ENCODE peak calls at places on chromosome 14, in eight cellular contexts. Z is PC-3, N is endothelial cell of umbilical vein, I is astrocyte, H is fibroblast of lung, C is A549, M is GM23248, P is HCT116. E is an unnamed sample.

GRCh38 chr14:36293824-36294223 is 26.6 kb downstream of the MBIP start:
- DNase-seq in C (no peak), H (peak), Z (no peak), N (no peak), M (peak), I (peak), P (no peak), E (peak)

GRCh38 chr14:97485172-97485571 is 688.0 kb downstream of the VRK1 start:
- DNase-seq in Z (no peak), N (no peak), I (no peak), H (no peak), M (no peak), C (no peak), P (no peak), E (no peak)

GRCh38 chr14:35046751-35047536 is 872 bp downstream of the FAM177A1 start:
- DNase-seq in N (peak), H (peak), Z (peak), M (peak), C (peak), P (no peak), I (peak), E (peak)

GRCh38 chr14:77116194-77116817 is 18.2 kb downstream of the CIPC start:
- DNase-seq in H (no peak), I (no peak), M (no peak), P (no peak), N (no peak), C (no peak), Z (no peak), E (no peak)

GRCh38 chr14:31080060-31080459 is 53.9 kb upstream of the STRN3 start:
- DNase-seq in M (no peak), Z (peak), H (peak), I (peak), N (no peak), P (no peak), C (no peak), E (no peak)

GRCh38 chr14:56118611-56119181 is 485 bp downstream of the PELI2 start:
- DNase-seq in N (peak), C (no peak), Z (no peak), H (no peak), I (no peak), P (no peak), M (peak), E (peak)

GRCh38 chr14:102275866-102276265 is 29.1 kb downstream of the MOK start:
- DNase-seq in C (no peak), M (no peak), Z (peak), I (no peak), H (peak), N (no peak), P (no peak), E (no peak)

GRCh38 chr14:104316121-104316722 is 177.8 kb downstream of the KIF26A start:
- DNase-seq in M (no peak), P (no peak), H (no peak), N (no peak), Z (no peak), C (no peak), I (no peak), E (no peak)

GRCh38 chr14:61561657-61562276 is 133.5 kb upstream of the HIF1A start:
- DNase-seq in C (peak), P (peak), M (peak), I (peak), H (peak), N (peak), Z (peak), E (peak)

GRCh38 chr14:85575617-85575898 is 45.6 kb downstream of the FLRT2 start:
- DNase-seq in M (no peak), H (no peak), C (no peak), N (no peak), P (no peak), I (no peak), Z (no peak), E (no peak)

GRCh38 chr14:85574849-85575616 is 45.1 kb downstream of the FLRT2 start:
- DNase-seq in Z (no peak), P (no peak), C (no peak), M (no peak), H (no peak), N (no peak), I (no peak), E (no peak)

GRCh38 chr14:85572021-85572420 is 42.1 kb downstream of the FLRT2 start:
- DNase-seq in P (no peak), Z (no peak), C (no peak), N (peak), M (no peak), I (peak), H (peak), E (no peak)

GRCh38 chr14:85572845-85573244 is 42.9 kb downstream of the FLRT2 start:
- DNase-seq in H (peak), P (no peak), I (peak), C (peak), M (peak), Z (peak), N (peak), E (no peak)

DNA sequence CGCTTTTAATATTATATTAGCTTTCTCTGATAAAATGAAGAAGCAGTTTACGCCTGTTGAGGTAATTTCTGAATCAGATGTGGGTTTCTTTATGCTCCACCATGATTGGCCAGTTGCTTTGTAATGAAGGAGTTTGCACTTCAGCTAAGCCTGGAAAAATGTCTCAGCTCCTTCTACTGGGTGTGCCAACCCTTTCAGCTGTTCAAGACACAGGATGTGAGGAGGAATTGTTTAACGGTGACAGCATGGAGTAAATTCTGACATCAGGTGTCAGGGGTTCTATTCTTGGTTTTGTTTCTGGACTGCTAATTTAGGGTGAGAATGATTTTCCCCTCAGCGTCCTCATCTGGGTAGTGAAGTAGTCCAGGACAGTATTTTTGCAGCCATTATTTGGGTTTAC is 43.5 kb downstream of the FLRT2 start:
- DNase-seq in N (no peak), I (peak), C (no peak), H (peak), M (peak), Z (no peak), P (no peak), E (no peak)
- H3K4me2 ChIP-seq in N (peak), I (peak), C (peak), H (peak), M (peak), Z (no peak), P (no peak), E (no peak)

GRCh38 chr14:74963178-74963704 is 7.8 kb upstream of the PGF start:
- DNase-seq in Z (no peak), M (no peak), C (no peak), H (no peak), N (no peak), I (no peak), P (no peak), E (no peak)

GRCh38 chr14:74960702-74961101 is 5.3 kb upstream of the PGF start:
- DNase-seq in M (no peak), H (no peak), Z (no peak), C (no peak), P (no peak), N (no peak), I (no peak), E (no peak)

GRCh38 chr14:74962493-74962892 is 7.1 kb upstream of the PGF start:
- DNase-seq in H (no peak), M (no peak), C (no peak), N (no peak), P (no peak), Z (no peak), I (no peak), E (no peak)

GRCh38 chr14:74961238-74961911 is 6.0 kb upstream of the PGF start:
- DNase-seq in Z (no peak), P (no peak), N (no peak), I (no peak), M (no peak), H (no peak), C (no peak), E (no peak)

GRCh38 chr14:74962059-74962458 is 6.7 kb upstream of the PGF start:
- DNase-seq in Z (no peak), H (no peak), M (no peak), P (no peak), N (no peak), C (no peak), I (no peak), E (no peak)
- H3K4me2 ChIP-seq in Z (no peak), H (no peak), M (no peak), P (no peak), N (no peak), C (no peak), I (no peak), E (no peak)

DNA sequence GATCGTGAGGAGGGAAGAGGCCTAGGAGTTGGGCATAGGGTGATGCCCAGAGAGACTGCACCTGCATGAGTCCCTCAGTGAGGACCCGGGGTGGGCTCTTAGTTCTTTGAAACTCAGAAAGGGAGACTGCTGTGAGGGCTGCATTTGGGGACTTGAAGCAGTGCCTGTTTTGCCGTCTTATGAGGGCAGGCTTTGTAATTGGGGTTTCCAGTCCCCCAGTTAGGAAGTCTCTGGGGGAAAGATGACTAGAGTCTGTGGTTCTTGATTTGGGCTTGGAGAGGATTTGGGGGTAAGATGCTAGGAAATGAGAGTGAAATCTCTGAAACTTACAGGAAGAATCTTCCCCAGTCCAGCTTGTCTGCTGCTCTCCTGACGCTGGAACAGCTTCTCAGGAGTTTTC is 99.6 kb downstream of the ARF6 start:
- DNase-seq in I (no peak), C (no peak), Z (no peak), P (no peak), H (no peak), M (no peak), N (no peak), E (no peak)
- H3K4me2 ChIP-seq in I (no peak), C (peak), Z (no peak), P (peak), H (no peak), M (no peak), N (no peak), E (no peak)

GRCh38 chr14:93036652-93037341 is 78.9 kb downstream of the ITPK1 start:
- DNase-seq in C (no peak), M (no peak), H (peak), I (no peak), Z (no peak), N (peak), P (no peak), E (no peak)
- H3K4me2 ChIP-seq in C (peak), M (no peak), H (no peak), I (peak), Z (no peak), N (no peak), P (peak), E (no peak)

GRCh38 chr14:50020184-50020583 is 96.2 kb downstream of the VCPKMT start:
- DNase-seq in H (no peak), P (no peak), N (no peak), M (no peak), I (no peak), Z (no peak), C (no peak), E (no peak)

GRCh38 chr14:50021261-50021660 is 95.1 kb downstream of the VCPKMT start:
- DNase-seq in M (no peak), H (no peak), N (no peak), C (no peak), I (no peak), P (no peak), Z (no peak), E (no peak)

GRCh38 chr14:50018236-50019210 is 97.8 kb downstream of the VCPKMT start:
- DNase-seq in H (peak), M (peak), N (peak), C (no peak), P (no peak), I (peak), Z (peak), E (peak)

GRCh38 chr14:50022661-50023060 is 93.7 kb downstream of the VCPKMT start:
- DNase-seq in H (no peak), C (no peak), P (no peak), N (no peak), I (no peak), M (no peak), Z (no peak), E (no peak)

GRCh38 chr14:50020799-50021198 is 95.6 kb downstream of the VCPKMT start:
- DNase-seq in Z (no peak), C (no peak), I (no peak), M (no peak), H (peak), P (no peak), N (peak), E (no peak)
- H3K4me2 ChIP-seq in Z (no peak), C (no peak), I (no peak), M (no peak), H (no peak), P (no peak), N (no peak), E (no peak)

DNA sequence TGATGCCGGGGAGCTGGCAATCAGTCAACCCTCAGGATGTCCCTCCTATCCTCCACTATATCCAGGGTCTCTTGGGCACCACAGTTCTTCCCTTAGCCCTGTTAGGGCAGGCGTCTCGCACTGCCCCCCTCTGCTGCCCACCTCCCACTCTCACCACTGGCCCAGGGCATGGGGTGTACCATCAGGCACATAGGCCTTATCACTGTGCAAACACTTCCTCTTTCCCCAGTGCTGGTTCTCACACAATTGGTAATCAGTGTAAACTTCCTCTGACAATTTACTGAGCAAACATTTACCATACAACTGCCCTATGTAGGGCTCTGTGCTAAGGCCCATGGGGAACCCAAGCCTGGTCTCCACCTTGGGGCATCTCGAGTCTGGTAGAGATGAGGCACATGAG is 20.1 kb upstream of the TMED10 start:
- DNase-seq in N (peak), M (no peak), P (no peak), C (no peak), Z (peak), I (no peak), H (no peak), E (peak)
- H3K4me2 ChIP-seq in N (no peak), M (no peak), P (no peak), C (no peak), Z (no peak), I (no peak), H (no peak), E (no peak)

GRCh38 chr14:90534091-90534837 is 137.4 kb downstream of the CALM1 start:
- DNase-seq in P (no peak), C (no peak), H (peak), N (no peak), M (peak), Z (no peak), I (peak), E (no peak)
- H3K4me2 ChIP-seq in P (no peak), C (no peak), H (peak), N (no peak), M (no peak), Z (no peak), I (peak), E (no peak)

E was measured in hepatocyte.